ENCODE peak calls at places on chromosomes 2 and 18, in ten cellular contexts. K is AG10803; U is tibial artery; R is G401; I is stimulated activated CD8-positive, alpha-beta memory T cell treated with anti-CD3 and anti-CD28 coated beads, Interleukin-12 subunit alpha, Interleukin-12 subunit beta, amount 100 ng/mL, for 1 hour; O is psoas muscle; F is dorsolateral prefrontal cortex; Y is activated T-cell treated with anti-CD3 and anti-CD28 coated beads for 1 hour; Q is stimulated activated CD4-positive, alpha-beta T cell treated with anti-CD3 and anti-CD28 coated beads, Interleukin-2, amount 100 ng/mL, for 24 hours; N is ELR. D is an unnamed sample.
A peak's percentile ranks its signal among the peaks of the same experiment; 100 is the strongest.

GRCh38 chr2:161983896-161984295 is 90.1 kb downstream of the DPP4 start:
- DNase-seq in K (no peak), U (no peak), R (no peak), I (no peak), O (no peak), F (no peak), Y (no peak), Q (no peak), N (peak; percentile 87), D (no peak)

GRCh38 chr2:77831068-77831467 is 308.9 kb upstream of the LRRTM4 start:
- DNase-seq in K (no peak), U (no peak), R (no peak), I (no peak), O (no peak), F (no peak), Y (no peak), Q (no peak), N (no peak), D (no peak)

GRCh38 chr2:71619230-71619741 is 165.9 kb downstream of the DYSF start:
- DNase-seq in K (no peak), U (peak; percentile 71), R (no peak), I (no peak), O (no peak), F (no peak), Y (no peak), Q (no peak), N (no peak), D (no peak)

GRCh38 chr2:168944065-168944464 is 43.0 kb downstream of the G6PC2 start:
- DNase-seq in K (no peak), U (no peak), R (no peak), I (no peak), O (no peak), F (no peak), Y (no peak), Q (no peak), N (peak; percentile 31), D (no peak)

GRCh38 chr2:54285451-54285850 is 29.4 kb upstream of the TSPYL6 start:
- DNase-seq in K (no peak), U (no peak), R (no peak), I (no peak), O (no peak), F (no peak), Y (no peak), Q (no peak), N (no peak), D (no peak)

GRCh38 chr18:35693829-35694228 is 112.3 kb downstream of the GALNT1 start:
- DNase-seq in K (no peak), U (no peak), R (no peak), I (no peak), O (no peak), F (no peak), Y (no peak), Q (no peak), N (no peak), D (no peak)

GRCh38 chr2:148814853-148815419 is 60.1 kb upstream of the KIF5C start:
- DNase-seq in K (no peak), U (no peak), R (no peak), I (no peak), O (no peak), F (no peak), Y (no peak), Q (no peak), N (peak; percentile 33), D (no peak)

GRCh38 chr2:37644191-37644590 is 27.3 kb downstream of the CDC42EP3 start:
- DNase-seq in K (no peak), U (no peak), R (no peak), I (no peak), O (no peak), F (no peak), Y (no peak), Q (no peak), N (no peak), D (no peak)

GRCh38 chr2:239152916-239153305 is 247.9 kb downstream of the HDAC4 start:
- DNase-seq in K (no peak), U (peak; percentile 38), R (no peak), I (no peak), O (no peak), F (no peak), Y (no peak), Q (no peak), N (no peak), D (no peak)

GRCh38 chr2:119897996-119898395 is 114.9 kb upstream of the EPB41L5 start:
- DNase-seq in K (no peak), U (no peak), R (no peak), I (no peak), O (no peak), F (no peak), Y (no peak), Q (no peak), N (no peak), D (no peak)

GRCh38 chr2:221822416-221822815 is 250.3 kb upstream of the EPHA4 start:
- DNase-seq in K (peak; percentile 36), U (no peak), R (no peak), I (no peak), O (no peak), F (no peak), Y (no peak), Q (no peak), N (no peak), D (no peak)

GRCh38 chr2:56198936-56199335 is 15.1 kb downstream of the CCDC85A start:
- DNase-seq in K (no peak), U (no peak), R (no peak), I (no peak), O (no peak), F (no peak), Y (no peak), Q (no peak), N (no peak), D (no peak)

GRCh38 chr18:332007-332406 is 64.2 kb upstream of the THOC1 start:
- DNase-seq in K (no peak), U (no peak), R (no peak), I (no peak), O (peak; percentile 28), F (no peak), Y (no peak), Q (no peak), N (no peak), D (no peak)

GRCh38 chr2:215410932-215411285 is 25.0 kb downstream of the FN1 start:
- DNase-seq in K (peak; percentile 96), U (no peak), R (no peak), I (no peak), O (no peak), F (no peak), Y (no peak), Q (no peak), N (peak; percentile 98), D (no peak)

GRCh38 chr2:156784034-156784433 is 347.9 kb downstream of the GPD2 start:
- DNase-seq in K (no peak), U (no peak), R (peak; percentile 63), I (no peak), O (no peak), F (no peak), Y (no peak), Q (no peak), N (no peak), D (no peak)

GRCh38 chr18:44668280-44668975 is 12.3 kb upstream of the SETBP1 start:
- DNase-seq in K (no peak), U (no peak), R (no peak), I (no peak), O (no peak), F (no peak), Y (no peak), Q (no peak), N (no peak), D (no peak)

GRCh38 chr2:75568174-75568573 is 7.4 kb upstream of the EVA1A start:
- DNase-seq in K (no peak), U (no peak), R (no peak), I (no peak), O (no peak), F (no peak), Y (no peak), Q (no peak), N (no peak), D (no peak)

GRCh38 chr2:230893338-230893737 is 28.6 kb downstream of the ITM2C start:
- DNase-seq in K (no peak), U (peak; percentile 63), R (no peak), I (no peak), O (no peak), F (no peak), Y (no peak), Q (no peak), N (no peak), D (no peak)

GRCh38 chr2:98376996-98377395 is 30.7 kb downstream of the CNGA3 start:
- DNase-seq in K (no peak), U (no peak), R (no peak), I (no peak), O (no peak), F (no peak), Y (no peak), Q (no peak), N (no peak), D (no peak)

GRCh38 chr2:241689306-241689705 is 2.7 kb upstream of the DTYMK start:
- DNase-seq in K (no peak), U (no peak), R (no peak), I (no peak), O (no peak), F (no peak), Y (no peak), Q (no peak), N (no peak), D (no peak)

GRCh38 chr2:47069628-47070154 is 85.4 kb downstream of the STPG4 start:
- DNase-seq in K (peak; percentile 96), U (peak; percentile 92), R (no peak), I (no peak), O (peak; percentile 58), F (peak; percentile 57), Y (no peak), Q (no peak), N (peak; percentile 56), D (no peak)

GRCh38 chr2:241851325-241852115 is 7.2 kb downstream of the PDCD1 start:
- DNase-seq in K (no peak), U (no peak), R (no peak), I (no peak), O (no peak), F (no peak), Y (no peak), Q (peak; percentile 12), N (no peak), D (no peak)

GRCh38 chr2:224584768-224585204 is 377 bp downstream of the CUL3 start:
- DNase-seq in K (peak; percentile 30), U (peak; percentile 78), R (peak; percentile 40), I (no peak), O (peak; percentile 69), F (peak; percentile 39), Y (peak; percentile 53), Q (peak; percentile 70), N (peak; percentile 67), D (no peak)

GRCh38 chr2:159157361-159158045 is 129.0 kb downstream of the WDSUB1 start:
- DNase-seq in K (no peak), U (no peak), R (no peak), I (no peak), O (no peak), F (no peak), Y (no peak), Q (no peak), N (no peak), D (no peak)

GRCh38 chr2:58604096-58604495 is 363.0 kb upstream of the FANCL start:
- DNase-seq in K (peak; percentile 3), U (no peak), R (no peak), I (no peak), O (no peak), F (no peak), Y (no peak), Q (no peak), N (peak; percentile 20), D (no peak)

GRCh38 chr18:66560092-66560491 is 43.8 kb downstream of the CDH19 start:
- DNase-seq in K (no peak), U (no peak), R (peak; percentile 36), I (no peak), O (no peak), F (peak; percentile 30), Y (no peak), Q (no peak), N (peak; percentile 12), D (no peak)

D was measured in GF-D8.